ENCODE peak calls at places on chromosomes 7 and 10, in eight cellular contexts. F, J, W, E, S, A, P and D are unnamed samples.

GRCh38 chr7:155226261-155227003 is 71.2 kb upstream of the INSIG1 start:
- DNase-seq in F (no peak), J (no peak), W (no peak), E (no peak), S (no peak), A (no peak), P (no peak), D (no peak)

GRCh38 chr7:31092606-31093005 is 40.5 kb downstream of the ADCYAP1R1 start:
- DNase-seq in F (no peak), J (no peak), W (no peak), E (no peak), S (no peak), A (no peak), P (no peak), D (no peak)

GRCh38 chr10:43160067-43160918 is 22.0 kb downstream of the CSGALNACT2 start:
- DNase-seq in F (no peak), J (peak), W (peak), E (no peak), S (no peak), A (no peak), P (peak), D (no peak)

GRCh38 chr10:114982989-114983388 is 45.0 kb downstream of the TRUB1 start:
- DNase-seq in F (no peak), J (no peak), W (no peak), E (no peak), S (no peak), A (no peak), P (no peak), D (no peak)

GRCh38 chr10:11679946-11680345 is 62.2 kb upstream of the ECHDC3 start:
- DNase-seq in F (no peak), J (no peak), W (no peak), E (no peak), S (no peak), A (no peak), P (no peak), D (no peak)

GRCh38 chr7:103336781-103337180 is 7.8 kb downstream of the DNAJC2 start:
- DNase-seq in F (no peak), J (no peak), W (no peak), E (no peak), S (no peak), A (no peak), P (no peak), D (no peak)

GRCh38 chr7:116499168-116500070 is at the start of gene CAV2:
- DNase-seq in F (peak), J (no peak), W (peak), E (no peak), S (peak), A (no peak), P (no peak), D (peak)

GRCh38 chr7:39709768-39710291 is 86.5 kb downstream of the RALA start:
- DNase-seq in F (no peak), J (peak), W (peak), E (no peak), S (no peak), A (no peak), P (no peak), D (no peak)

GRCh38 chr10:87864497-87865059 is 1.2 kb downstream of the PTEN start:
- DNase-seq in F (no peak), J (no peak), W (no peak), E (no peak), S (no peak), A (no peak), P (no peak), D (no peak)

GRCh38 chr7:2736411-2736914 is 48.5 kb downstream of the AMZ1 start:
- DNase-seq in F (no peak), J (no peak), W (no peak), E (no peak), S (peak), A (no peak), P (no peak), D (peak)

GRCh38 chr10:110502851-110503301 is 5.2 kb downstream of the DUSP5 start:
- DNase-seq in F (peak), J (peak), W (peak), E (peak), S (peak), A (no peak), P (no peak), D (peak)